ENCODE peak calls at places on chromosomes 13 and 19, in seven cellular contexts. Z, G, A, P, O, I and E are unnamed samples.

GRCh38 chr19:18191640-18192062 is 1.4 kb upstream of the MPV17L2 start:
- DNase-seq in Z (no peak), G (no peak), A (no peak), P (no peak), O (no peak), I (no peak), E (peak)

GRCh38 chr13:40217675-40218074 is 448.8 kb downstream of the FOXO1 start:
- DNase-seq in Z (no peak), G (no peak), A (no peak), P (no peak), O (no peak), I (no peak), E (no peak)

GRCh38 chr13:42355841-42356575 is 84.1 kb downstream of the AKAP11 start:
- DNase-seq in Z (no peak), G (no peak), A (no peak), P (no peak), O (no peak), I (no peak), E (no peak)

GRCh38 chr19:19460761-19461265 is 54.5 kb downstream of the TSSK6 start:
- DNase-seq in Z (no peak), G (peak), A (no peak), P (no peak), O (peak), I (peak), E (peak)

GRCh38 chr13:66102864-66103263 is 1127.3 kb downstream of the PCDH9 start:
- DNase-seq in Z (no peak), G (no peak), A (no peak), P (no peak), O (no peak), I (no peak), E (no peak)

GRCh38 chr13:36163809-36164308 is 32.7 kb upstream of the DCLK1 start:
- DNase-seq in Z (no peak), G (no peak), A (peak), P (no peak), O (no peak), I (peak), E (peak)

GRCh38 chr19:46353730-46354528 is 7.0 kb downstream of the PPP5C start:
- DNase-seq in Z (no peak), G (no peak), A (no peak), P (no peak), O (no peak), I (peak), E (no peak)

GRCh38 chr13:41580345-41580744 is 123.0 kb downstream of the RGCC start:
- DNase-seq in Z (no peak), G (no peak), A (no peak), P (no peak), O (no peak), I (no peak), E (no peak)

GRCh38 chr13:113357529-113357928 is 6.4 kb downstream of the GRTP1 start:
- DNase-seq in Z (no peak), G (no peak), A (peak), P (no peak), O (no peak), I (no peak), E (no peak)

GRCh38 chr19:5048727-5049553 is 80.0 kb downstream of the KDM4B start:
- DNase-seq in Z (no peak), G (no peak), A (no peak), P (no peak), O (no peak), I (no peak), E (peak)

GRCh38 chr19:39995794-39996193 is 1.1 kb upstream of the ZNF546 start:
- DNase-seq in Z (no peak), G (no peak), A (no peak), P (no peak), O (no peak), I (no peak), E (no peak)
- H3K27ac ChIP-seq in Z (no peak), G (no peak), A (no peak), P (no peak), O (no peak), I (no peak), E (no peak)

GRCh38 chr13:109761695-109762094 is 24.7 kb downstream of the IRS2 start:
- DNase-seq in Z (no peak), G (no peak), A (no peak), P (no peak), O (no peak), I (no peak), E (no peak)
- H3K27ac ChIP-seq in Z (no peak), G (no peak), A (no peak), P (no peak), O (no peak), I (no peak), E (no peak)

GRCh38 chr19:6233827-6234511 is 45.8 kb downstream of the MLLT1 start:
- DNase-seq in Z (no peak), G (no peak), A (no peak), P (peak), O (no peak), I (peak), E (no peak)
- H3K27ac ChIP-seq in Z (no peak), G (no peak), A (peak), P (no peak), O (no peak), I (peak), E (no peak)

GRCh38 chr19:52942371-52943133 is 19.3 kb upstream of the ZNF888 start:
- DNase-seq in Z (peak), G (peak), A (peak), P (peak), O (peak), I (peak), E (peak)

GRCh38 chr19:52943884-52944643 is 18.6 kb downstream of the ZNF816 start:
- DNase-seq in Z (no peak), G (no peak), A (no peak), P (no peak), O (peak), I (no peak), E (no peak)

GRCh38 chr19:52945652-52946321 is 16.9 kb downstream of the ZNF816 start:
- DNase-seq in Z (no peak), G (no peak), A (no peak), P (no peak), O (peak), I (peak), E (no peak)

GRCh38 chr19:52943134-52943883 is 19.4 kb downstream of the ZNF816 start:
- DNase-seq in Z (no peak), G (no peak), A (no peak), P (no peak), O (peak), I (no peak), E (no peak)

GRCh38 chr19:52941941-52942370 is 18.7 kb upstream of the ZNF888 start:
- DNase-seq in Z (peak), G (no peak), A (no peak), P (peak), O (peak), I (peak), E (peak)
- H3K27ac ChIP-seq in Z (no peak), G (peak), A (peak), P (peak), O (peak), I (peak), E (peak)

GRCh38 chr13:98510156-98510509 is 66.8 kb downstream of the STK24 start:
- DNase-seq in Z (no peak), G (no peak), A (no peak), P (no peak), O (no peak), I (no peak), E (no peak)
- H3K27ac ChIP-seq in Z (no peak), G (peak), A (peak), P (peak), O (no peak), I (peak), E (peak)

DNA sequence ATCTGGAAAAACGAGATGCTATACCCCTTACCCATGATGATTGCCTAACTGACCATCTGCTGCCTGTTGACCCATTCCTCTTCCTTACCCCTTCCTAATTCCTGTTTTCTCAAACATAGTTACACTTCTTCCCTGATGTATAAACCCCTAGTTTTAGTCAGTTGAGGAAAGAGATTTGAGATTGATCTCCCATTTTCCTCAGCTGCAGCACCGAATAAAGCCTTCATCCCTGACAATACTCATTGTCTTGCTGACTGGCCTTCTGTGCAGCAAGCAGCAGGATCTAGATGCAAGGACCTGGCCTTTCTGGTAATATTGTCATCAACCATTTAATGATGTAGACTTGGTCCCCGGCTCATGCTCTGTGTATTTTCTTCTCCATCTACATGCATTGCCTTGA is 999 bp upstream of the ZNF264 start:
- DNase-seq in Z (no peak), G (no peak), A (no peak), P (no peak), O (no peak), I (no peak), E (no peak)
- H3K27ac ChIP-seq in Z (no peak), G (no peak), A (no peak), P (no peak), O (no peak), I (no peak), E (no peak)